ENCODE peak calls at places on chromosomes 16 and 17, in six cellular contexts. M is HEK293T; I is mesenchymal stem cell; X is EL; C is stimulated activated CD8-positive, alpha-beta memory T cell treated with anti-CD3 and anti-CD28 coated beads, Interleukin-4, amount 100 ng/mL, for 24 hours; W is non-pigmented ciliary epithelial cell. Y is an unnamed sample.

GRCh38 chr16:47578573-47578972 is 117.4 kb downstream of the PHKB start:
- DNase-seq in M (no peak), I (no peak), X (peak), C (no peak), W (no peak), Y (no peak)

GRCh38 chr17:63834431-63835166 is 7.1 kb upstream of the FTSJ3 start:
- DNase-seq in M (peak), I (peak), X (peak), C (peak), W (peak), Y (peak)

GRCh38 chr17:17344507-17345293 is 41.5 kb downstream of the NT5M start:
- DNase-seq in M (no peak), I (no peak), X (no peak), C (no peak), W (no peak), Y (peak)

GRCh38 chr17:17560975-17561374 is 30.5 kb downstream of the PEMT start:
- DNase-seq in M (no peak), I (no peak), X (no peak), C (no peak), W (no peak), Y (no peak)

GRCh38 chr16:23072084-23072599 is 77.1 kb downstream of the USP31 start:
- DNase-seq in M (no peak), I (peak), X (peak), C (no peak), W (peak), Y (peak)

GRCh38 chr16:53183442-53183841 is 128.7 kb downstream of the CHD9 start:
- DNase-seq in M (no peak), I (no peak), X (no peak), C (no peak), W (no peak), Y (no peak)

GRCh38 chr16:4610011-4611005 is 4.4 kb downstream of the UBALD1 start:
- DNase-seq in M (no peak), I (no peak), X (no peak), C (no peak), W (no peak), Y (no peak)

GRCh38 chr17:78013683-78014467 is 55.4 kb downstream of the TNRC6C start:
- DNase-seq in M (peak), I (peak), X (peak), C (no peak), W (peak), Y (no peak)

GRCh38 chr16:20683812-20684211 is 13.7 kb downstream of the ACSM1 start:
- DNase-seq in M (no peak), I (no peak), X (no peak), C (no peak), W (no peak), Y (no peak)

GRCh38 chr17:59451706-59452105 is 113.7 kb upstream of the DHX40 start:
- DNase-seq in M (no peak), I (peak), X (peak), C (no peak), W (no peak), Y (no peak)

GRCh38 chr17:66737524-66737923 is 97.4 kb upstream of the CACNG5 start:
- DNase-seq in M (no peak), I (peak), X (no peak), C (no peak), W (no peak), Y (no peak)

GRCh38 chr17:57699751-57700186 is 45.3 kb downstream of the CCDC182 start:
- DNase-seq in M (no peak), I (no peak), X (no peak), C (no peak), W (no peak), Y (no peak)

GRCh38 chr17:39929657-39930407 is 2.3 kb downstream of the LRRC3C start:
- DNase-seq in M (no peak), I (peak), X (peak), C (no peak), W (peak), Y (no peak)

GRCh38 chr17:73261952-73262675 is 434 bp upstream of the CPSF4L start:
- DNase-seq in M (no peak), I (no peak), X (no peak), C (no peak), W (no peak), Y (no peak)

GRCh38 chr17:61402978-61403845 is 3.6 kb downstream of the TBX2 start:
- DNase-seq in M (no peak), I (peak), X (peak), C (no peak), W (no peak), Y (peak)

GRCh38 chr17:69853533-69854262 is 221.3 kb upstream of the KCNJ16 start:
- DNase-seq in M (no peak), I (peak), X (peak), C (no peak), W (no peak), Y (no peak)

GRCh38 chr17:72702998-72703397 is 389.5 kb downstream of the SLC39A11 start:
- DNase-seq in M (no peak), I (no peak), X (peak), C (no peak), W (no peak), Y (no peak)

GRCh38 chr16:72013389-72013788 is 4.8 kb downstream of the DHODH start:
- DNase-seq in M (no peak), I (no peak), X (peak), C (no peak), W (no peak), Y (no peak)

GRCh38 chr17:8192070-8192815 is 2.3 kb upstream of the BORCS6 start:
- DNase-seq in M (peak), I (peak), X (peak), C (peak), W (no peak), Y (peak)

GRCh38 chr16:75333770-75334169 is 82.3 kb upstream of the BCAR1 start:
- DNase-seq in M (no peak), I (no peak), X (no peak), C (no peak), W (no peak), Y (no peak)

GRCh38 chr16:4404247-4404966 is 12.0 kb downstream of the CORO7 start:
- DNase-seq in M (peak), I (peak), X (no peak), C (no peak), W (no peak), Y (peak)

GRCh38 chr17:64547354-64547753 is 40.6 kb downstream of the CEP95 start:
- DNase-seq in M (no peak), I (no peak), X (no peak), C (no peak), W (no peak), Y (no peak)

GRCh38 chr17:72554508-72554907 is 433.7 kb downstream of the SOX9 start:
- DNase-seq in M (no peak), I (no peak), X (no peak), C (no peak), W (no peak), Y (peak)

GRCh38 chr16:48911700-48912099 is 301.7 kb upstream of the N4BP1 start:
- DNase-seq in M (peak), I (no peak), X (peak), C (no peak), W (no peak), Y (no peak)

GRCh38 chr16:27328937-27329336 is 15.2 kb downstream of the IL4R start:
- DNase-seq in M (no peak), I (no peak), X (no peak), C (no peak), W (no peak), Y (peak)

GRCh38 chr17:4310349-4311060 is 46.7 kb upstream of the ANKFY1 start:
- DNase-seq in M (no peak), I (no peak), X (no peak), C (no peak), W (no peak), Y (no peak)

GRCh38 chr17:2075336-2076056 is 20.6 kb downstream of the HIC1 start:
- DNase-seq in M (no peak), I (peak), X (no peak), C (no peak), W (no peak), Y (peak)

GRCh38 chr17:49343273-49343672 is 18.8 kb downstream of the ZNF652 start:
- DNase-seq in M (no peak), I (peak), X (peak), C (no peak), W (no peak), Y (no peak)

GRCh38 chr17:34990921-34991365 is 10.6 kb downstream of the LIG3 start:
- DNase-seq in M (no peak), I (peak), X (no peak), C (no peak), W (no peak), Y (no peak)

GRCh38 chr16:14476183-14476582 is 153.9 kb downstream of the PARN start:
- DNase-seq in M (no peak), I (no peak), X (no peak), C (no peak), W (no peak), Y (no peak)

GRCh38 chr16:23920899-23921298 is 85.1 kb downstream of the PRKCB start:
- DNase-seq in M (no peak), I (no peak), X (no peak), C (no peak), W (no peak), Y (no peak)

GRCh38 chr17:61805399-61805798 is 57.9 kb downstream of the BRIP1 start:
- DNase-seq in M (no peak), I (peak), X (peak), C (no peak), W (no peak), Y (no peak)

GRCh38 chr17:18143044-18143936 is 34.7 kb downstream of the MYO15A start:
- DNase-seq in M (peak), I (peak), X (peak), C (no peak), W (no peak), Y (no peak)

GRCh38 chr17:31508310-31509094 is 117.0 kb downstream of the RAB11FIP4 start:
- DNase-seq in M (no peak), I (no peak), X (no peak), C (peak), W (no peak), Y (no peak)

GRCh38 chr16:4704913-4705312 is 11.6 kb downstream of the NUDT16L1 start:
- DNase-seq in M (no peak), I (no peak), X (no peak), C (no peak), W (no peak), Y (no peak)

GRCh38 chr17:75113798-75114551 is 4.2 kb downstream of the ARMC7 start:
- DNase-seq in M (peak), I (peak), X (peak), C (peak), W (no peak), Y (peak)

GRCh38 chr17:41681776-41682175 is 6.9 kb upstream of the EIF1 start:
- DNase-seq in M (no peak), I (no peak), X (no peak), C (no peak), W (no peak), Y (no peak)

GRCh38 chr17:44552361-44552760 is 4.9 kb upstream of the FZD2 start:
- DNase-seq in M (no peak), I (no peak), X (no peak), C (no peak), W (no peak), Y (no peak)